ENCODE peak calls at places on chromosome 1, in seven cellular contexts. J, C, Z, K, U, Q and H are unnamed samples.

GRCh38 chr1:29501227-29501976 is 265.1 kb downstream of the PTPRU start:
- DNase-seq in C (no peak), Z (no peak), U (no peak), J (no peak), K (peak), Q (no peak), H (peak)

GRCh38 chr1:29626066-29626465 is 389.7 kb downstream of the PTPRU start:
- DNase-seq in K (no peak), C (no peak), Q (no peak), Z (peak), J (no peak), U (no peak), H (peak)

GRCh38 chr1:175397103-175397502 is 204.5 kb upstream of the KIAA0040 start:
- DNase-seq in J (no peak), K (no peak), C (no peak), U (no peak), Q (no peak), Z (no peak), H (no peak)

GRCh38 chr1:211632808-211633522 is 42.5 kb downstream of the NEK2 start:
- DNase-seq in Z (no peak), K (no peak), C (no peak), U (no peak), Q (no peak), J (peak), H (no peak)

GRCh38 chr1:61052393-61053280 is 29.7 kb upstream of the NFIA start:
- DNase-seq in U (no peak), J (no peak), Z (no peak), K (peak), Q (no peak), C (no peak), H (peak)

GRCh38 chr1:66704177-66704880 is 47.9 kb upstream of the DYNLT5 start:
- DNase-seq in J (no peak), Z (no peak), K (no peak), U (no peak), Q (no peak), C (no peak), H (no peak)

GRCh38 chr1:234616644-234617043 is 6.7 kb upstream of the IRF2BP2 start:
- DNase-seq in K (no peak), Q (no peak), J (no peak), Z (no peak), C (no peak), U (no peak), H (no peak)

GRCh38 chr1:8818325-8818775 is 910 bp upstream of the RERE start:
- DNase-seq in U (no peak), Q (peak), Z (peak), J (no peak), C (peak), K (no peak), H (no peak)

GRCh38 chr1:39238476-39238875 is 34.0 kb downstream of the MACF1 start:
- DNase-seq in K (no peak), Q (peak), Z (no peak), C (no peak), J (no peak), U (no peak), H (no peak)

GRCh38 chr1:223652436-223652901 is 13.0 kb downstream of the CAPN8 start:
- DNase-seq in C (no peak), Z (no peak), K (peak), Q (no peak), U (no peak), J (no peak), H (peak)

GRCh38 chr1:27960762-27961645 is 1.2 kb downstream of the XKR8 start:
- DNase-seq in Q (no peak), Z (peak), K (peak), C (no peak), J (no peak), U (no peak), H (peak)

GRCh38 chr1:201357211-201357610 is 20.3 kb downstream of the TNNT2 start:
- DNase-seq in C (no peak), U (peak), Q (no peak), J (no peak), Z (no peak), K (no peak), H (peak)

GRCh38 chr1:208203127-208203847 is 40.9 kb downstream of the PLXNA2 start:
- DNase-seq in U (no peak), Z (no peak), Q (peak), K (no peak), C (peak), J (peak), H (no peak)

GRCh38 chr1:116911166-116911553 is 1.4 kb downstream of the PTGFRN start:
- DNase-seq in U (no peak), Q (peak), J (no peak), K (peak), C (no peak), Z (no peak), H (peak)